ENCODE peak calls at places on chromosomes 16 and 17, in six cellular contexts. P is stimulated activated CD4-positive, alpha-beta T cell treated with anti-CD3 and anti-CD28 coated beads, Interleukin-1b, Interleukin-23, amount 100 ng/mL, for 1 hour; J is tibial nerve; O is AG09309; A is NCI-H82; F is Daoy. H is an unnamed sample.

GRCh38 chr16:24218299-24218698 is 37.8 kb upstream of the CACNG3 start:
- DNase-seq in P (no peak), J (no peak), O (no peak), A (no peak), F (no peak), H (no peak)

GRCh38 chr17:75228305-75228704 is 22.8 kb downstream of the NUP85 start:
- DNase-seq in P (no peak), J (peak; percentile 41), O (no peak), A (no peak), F (no peak), H (no peak)

GRCh38 chr17:42779942-42780815 is at the start of gene WNK4:
- DNase-seq in P (no peak), J (no peak), O (no peak), A (peak; percentile 69), F (peak; percentile 73), H (no peak)

GRCh38 chr16:80733366-80733901 is 71.0 kb downstream of the CDYL2 start:
- DNase-seq in P (no peak), J (no peak), O (no peak), A (no peak), F (no peak), H (no peak)

GRCh38 chr16:22071352-22071923 is 20.9 kb upstream of the VWA3A start:
- DNase-seq in P (no peak), J (no peak), O (no peak), A (peak; percentile 22), F (no peak), H (no peak)

GRCh38 chr16:10827691-10828341 is 9.2 kb upstream of the TVP23A start:
- DNase-seq in P (no peak), J (peak; percentile 79), O (peak; percentile 71), A (no peak), F (peak; percentile 81), H (peak; percentile 92)

GRCh38 chr16:57140866-57141668 is 44.8 kb downstream of the PSME3IP1 start:
- DNase-seq in P (no peak), J (no peak), O (no peak), A (no peak), F (no peak), H (no peak)

GRCh38 chr16:78235168-78235800 is 135.8 kb downstream of the WWOX start:
- DNase-seq in P (peak; percentile 37), J (peak; percentile 61), O (peak; percentile 10), A (peak; percentile 71), F (peak; percentile 70), H (no peak)

GRCh38 chr17:51668963-51669246 is 408.6 kb downstream of the UTP18 start:
- DNase-seq in P (no peak), J (no peak), O (no peak), A (no peak), F (no peak), H (no peak)

GRCh38 chr17:50087246-50087911 is 7.8 kb upstream of the PDK2 start:
- DNase-seq in P (peak; percentile 60), J (peak; percentile 70), O (no peak), A (peak; percentile 88), F (peak; percentile 60), H (peak; percentile 86)

GRCh38 chr17:47204722-47205418 is 4.3 kb upstream of the MYL4 start:
- DNase-seq in P (no peak), J (peak; percentile 33), O (no peak), A (no peak), F (peak; percentile 53), H (peak; percentile 58)

GRCh38 chr16:49970818-49971431 is 54.1 kb upstream of the CNEP1R1 start:
- DNase-seq in P (no peak), J (no peak), O (no peak), A (peak; percentile 3), F (no peak), H (no peak)

GRCh38 chr17:83194761-83195329 is 115.4 kb downstream of the METRNL start:
- DNase-seq in P (no peak), J (peak; percentile 29), O (peak; percentile 59), A (no peak), F (peak; percentile 82), H (peak; percentile 46)

GRCh38 chr16:51665599-51665998 is 514.5 kb upstream of the SALL1 start:
- DNase-seq in P (no peak), J (no peak), O (no peak), A (no peak), F (no peak), H (no peak)

H was measured in foreskin fibroblast.